ENCODE peak calls at places on chromosomes 11 and 22, in seven cellular contexts. One of them, this sample, is unnamed.

GRCh38 chr11:36449566-36450390 is 60.3 kb downstream of the TRAF6 start:
- DNase-seq in mammary epithelial cell: no peak
- DNase-seq in H9: peak
- DNase-seq in GM23248: peak
- DNase-seq in caudate nucleus: no peak
- DNase-seq in HL-60: no peak
- DNase-seq in transverse colon: no peak
- DNase-seq in this sample: no peak

GRCh38 chr11:112163875-112164521 is at the start of gene IL18:
- DNase-seq in mammary epithelial cell: no peak
- DNase-seq in H9: peak
- DNase-seq in GM23248: peak
- DNase-seq in caudate nucleus: no peak
- DNase-seq in HL-60: peak
- DNase-seq in transverse colon: peak
- DNase-seq in this sample: no peak

GRCh38 chr22:36727927-36728488 is 24.5 kb upstream of the CACNG2 start:
- DNase-seq in mammary epithelial cell: no peak
- DNase-seq in H9: peak
- DNase-seq in GM23248: no peak
- DNase-seq in caudate nucleus: no peak
- DNase-seq in HL-60: no peak
- DNase-seq in transverse colon: no peak
- DNase-seq in this sample: no peak

GRCh38 chr22:21032037-21032842 is at the start of gene SLC7A4:
- DNase-seq in mammary epithelial cell: no peak
- DNase-seq in H9: no peak
- DNase-seq in GM23248: no peak
- DNase-seq in caudate nucleus: no peak
- DNase-seq in HL-60: no peak
- DNase-seq in transverse colon: peak
- DNase-seq in this sample: no peak

GRCh38 chr11:119473226-119473625 is 50.3 kb upstream of the THY1 start:
- DNase-seq in mammary epithelial cell: no peak
- DNase-seq in H9: peak
- DNase-seq in GM23248: no peak
- DNase-seq in caudate nucleus: no peak
- DNase-seq in HL-60: no peak
- DNase-seq in transverse colon: no peak
- DNase-seq in this sample: no peak

GRCh38 chr11:102317768-102318103 is 452 bp downstream of the BIRC3 start:
- DNase-seq in mammary epithelial cell: no peak
- DNase-seq in H9: no peak
- DNase-seq in GM23248: no peak
- DNase-seq in caudate nucleus: no peak
- DNase-seq in HL-60: no peak
- DNase-seq in transverse colon: no peak
- DNase-seq in this sample: no peak

GRCh38 chr11:86145439-86146156 is 76.7 kb upstream of the PICALM start:
- DNase-seq in mammary epithelial cell: no peak
- DNase-seq in H9: no peak
- DNase-seq in GM23248: no peak
- DNase-seq in caudate nucleus: no peak
- DNase-seq in HL-60: no peak
- DNase-seq in transverse colon: no peak
- DNase-seq in this sample: no peak

GRCh38 chr11:71499546-71499945 is 27.5 kb upstream of the KRTAP5-7 start:
- DNase-seq in mammary epithelial cell: no peak
- DNase-seq in H9: no peak
- DNase-seq in GM23248: no peak
- DNase-seq in caudate nucleus: no peak
- DNase-seq in HL-60: no peak
- DNase-seq in transverse colon: no peak
- DNase-seq in this sample: no peak

GRCh38 chr11:20026629-20027545 is 133.4 kb downstream of the DBX1 start:
- DNase-seq in mammary epithelial cell: peak
- DNase-seq in H9: peak
- DNase-seq in GM23248: no peak
- DNase-seq in caudate nucleus: no peak
- DNase-seq in HL-60: no peak
- DNase-seq in transverse colon: no peak
- DNase-seq in this sample: no peak

GRCh38 chr11:8268530-8269461 is 5.1 kb upstream of the LMO1 start:
- DNase-seq in mammary epithelial cell: no peak
- DNase-seq in H9: no peak
- DNase-seq in GM23248: peak
- DNase-seq in caudate nucleus: no peak
- DNase-seq in HL-60: no peak
- DNase-seq in transverse colon: no peak
- DNase-seq in this sample: peak

GRCh38 chr11:11534981-11535380 is 86.8 kb downstream of the GALNT18 start:
- DNase-seq in mammary epithelial cell: no peak
- DNase-seq in H9: no peak
- DNase-seq in GM23248: peak
- DNase-seq in caudate nucleus: no peak
- DNase-seq in HL-60: no peak
- DNase-seq in transverse colon: no peak
- DNase-seq in this sample: no peak

GRCh38 chr11:110077318-110077717 is 15.9 kb upstream of the ZC3H12C start:
- DNase-seq in mammary epithelial cell: no peak
- DNase-seq in H9: no peak
- DNase-seq in GM23248: no peak
- DNase-seq in caudate nucleus: no peak
- DNase-seq in HL-60: no peak
- DNase-seq in transverse colon: no peak
- DNase-seq in this sample: no peak

GRCh38 chr11:110074499-110074898 is 18.7 kb upstream of the ZC3H12C start:
- DNase-seq in mammary epithelial cell: no peak
- DNase-seq in H9: no peak
- DNase-seq in GM23248: no peak
- DNase-seq in caudate nucleus: no peak
- DNase-seq in HL-60: no peak
- DNase-seq in transverse colon: no peak
- DNase-seq in this sample: no peak

GRCh38 chr11:110076388-110076965 is 16.7 kb upstream of the ZC3H12C start:
- DNase-seq in mammary epithelial cell: peak
- DNase-seq in H9: peak
- DNase-seq in GM23248: peak
- DNase-seq in caudate nucleus: no peak
- DNase-seq in HL-60: no peak
- DNase-seq in transverse colon: peak
- DNase-seq in this sample: no peak

GRCh38 chr11:110075822-110076208 is 17.4 kb upstream of the ZC3H12C start:
- DNase-seq in mammary epithelial cell: no peak
- DNase-seq in H9: no peak
- DNase-seq in GM23248: no peak
- DNase-seq in caudate nucleus: no peak
- DNase-seq in HL-60: no peak
- DNase-seq in transverse colon: no peak
- DNase-seq in this sample: no peak

GRCh38 chr11:110075087-110075821 is 17.9 kb upstream of the ZC3H12C start:
- DNase-seq in mammary epithelial cell: no peak
- DNase-seq in H9: no peak
- DNase-seq in GM23248: no peak
- DNase-seq in caudate nucleus: no peak
- DNase-seq in HL-60: no peak
- DNase-seq in transverse colon: no peak
- DNase-seq in this sample: no peak
- H3K27ac ChIP-seq in mammary epithelial cell: no peak
- H3K27ac ChIP-seq in H9: no peak
- H3K27ac ChIP-seq in GM23248: no peak
- H3K27ac ChIP-seq in caudate nucleus: no peak
- H3K27ac ChIP-seq in HL-60: no peak
- H3K27ac ChIP-seq in transverse colon: peak
- H3K27ac ChIP-seq in this sample: no peak

GRCh38 chr11:75720639-75721038 is 3.0 kb downstream of the MOGAT2 start:
- DNase-seq in mammary epithelial cell: no peak
- DNase-seq in H9: no peak
- DNase-seq in GM23248: no peak
- DNase-seq in caudate nucleus: no peak
- DNase-seq in HL-60: no peak
- DNase-seq in transverse colon: no peak
- DNase-seq in this sample: no peak

GRCh38 chr11:75719639-75720239 is 2.1 kb downstream of the MOGAT2 start:
- DNase-seq in mammary epithelial cell: no peak
- DNase-seq in H9: no peak
- DNase-seq in GM23248: no peak
- DNase-seq in caudate nucleus: no peak
- DNase-seq in HL-60: no peak
- DNase-seq in transverse colon: peak
- DNase-seq in this sample: no peak

GRCh38 chr11:75717608-75718403 is at the start of gene MOGAT2:
- DNase-seq in mammary epithelial cell: no peak
- DNase-seq in H9: no peak
- DNase-seq in GM23248: no peak
- DNase-seq in caudate nucleus: no peak
- DNase-seq in HL-60: no peak
- DNase-seq in transverse colon: peak
- DNase-seq in this sample: no peak

GRCh38 chr11:75718406-75719088 is 909 bp downstream of the MOGAT2 start:
- DNase-seq in mammary epithelial cell: no peak
- DNase-seq in H9: no peak
- DNase-seq in GM23248: no peak
- DNase-seq in caudate nucleus: no peak
- DNase-seq in HL-60: no peak
- DNase-seq in transverse colon: no peak
- DNase-seq in this sample: no peak

GRCh38 chr11:75719089-75719638 is 1.5 kb downstream of the MOGAT2 start:
- DNase-seq in mammary epithelial cell: no peak
- DNase-seq in H9: no peak
- DNase-seq in GM23248: no peak
- DNase-seq in caudate nucleus: no peak
- DNase-seq in HL-60: no peak
- DNase-seq in transverse colon: peak
- DNase-seq in this sample: no peak
- H3K27ac ChIP-seq in mammary epithelial cell: no peak
- H3K27ac ChIP-seq in H9: no peak
- H3K27ac ChIP-seq in GM23248: no peak
- H3K27ac ChIP-seq in caudate nucleus: no peak
- H3K27ac ChIP-seq in HL-60: no peak
- H3K27ac ChIP-seq in transverse colon: peak
- H3K27ac ChIP-seq in this sample: no peak

GRCh38 chr11:66882540-66882939 is 25.7 kb downstream of the LRFN4 start:
- DNase-seq in mammary epithelial cell: no peak
- DNase-seq in H9: no peak
- DNase-seq in GM23248: no peak
- DNase-seq in caudate nucleus: no peak
- DNase-seq in HL-60: no peak
- DNase-seq in transverse colon: no peak
- DNase-seq in this sample: no peak

GRCh38 chr11:66881436-66881835 is 24.6 kb downstream of the LRFN4 start:
- DNase-seq in mammary epithelial cell: no peak
- DNase-seq in H9: no peak
- DNase-seq in GM23248: no peak
- DNase-seq in caudate nucleus: no peak
- DNase-seq in HL-60: no peak
- DNase-seq in transverse colon: no peak
- DNase-seq in this sample: no peak

GRCh38 chr11:66880484-66881211 is 23.8 kb downstream of the LRFN4 start:
- DNase-seq in mammary epithelial cell: peak
- DNase-seq in H9: peak
- DNase-seq in GM23248: no peak
- DNase-seq in caudate nucleus: peak
- DNase-seq in HL-60: no peak
- DNase-seq in transverse colon: no peak
- DNase-seq in this sample: no peak

GRCh38 chr11:66883021-66883968 is 26.4 kb downstream of the LRFN4 start:
- DNase-seq in mammary epithelial cell: peak
- DNase-seq in H9: peak
- DNase-seq in GM23248: peak
- DNase-seq in caudate nucleus: peak
- DNase-seq in HL-60: peak
- DNase-seq in transverse colon: peak
- DNase-seq in this sample: peak

GRCh38 chr11:66881927-66882452 is 25.1 kb downstream of the LRFN4 start:
- DNase-seq in mammary epithelial cell: no peak
- DNase-seq in H9: no peak
- DNase-seq in GM23248: no peak
- DNase-seq in caudate nucleus: no peak
- DNase-seq in HL-60: no peak
- DNase-seq in transverse colon: no peak
- DNase-seq in this sample: no peak
- H3K27ac ChIP-seq in mammary epithelial cell: no peak
- H3K27ac ChIP-seq in H9: no peak
- H3K27ac ChIP-seq in GM23248: no peak
- H3K27ac ChIP-seq in caudate nucleus: peak
- H3K27ac ChIP-seq in HL-60: no peak
- H3K27ac ChIP-seq in transverse colon: no peak
- H3K27ac ChIP-seq in this sample: no peak

GRCh38 chr22:35537252-35537651 is 3.4 kb upstream of the RASD2 start:
- DNase-seq in mammary epithelial cell: no peak
- DNase-seq in H9: no peak
- DNase-seq in GM23248: no peak
- DNase-seq in caudate nucleus: no peak
- DNase-seq in HL-60: no peak
- DNase-seq in transverse colon: no peak
- DNase-seq in this sample: no peak
- H3K27ac ChIP-seq in mammary epithelial cell: no peak
- H3K27ac ChIP-seq in H9: no peak
- H3K27ac ChIP-seq in GM23248: no peak
- H3K27ac ChIP-seq in caudate nucleus: no peak
- H3K27ac ChIP-seq in HL-60: peak
- H3K27ac ChIP-seq in transverse colon: no peak
- H3K27ac ChIP-seq in this sample: no peak

DNA sequence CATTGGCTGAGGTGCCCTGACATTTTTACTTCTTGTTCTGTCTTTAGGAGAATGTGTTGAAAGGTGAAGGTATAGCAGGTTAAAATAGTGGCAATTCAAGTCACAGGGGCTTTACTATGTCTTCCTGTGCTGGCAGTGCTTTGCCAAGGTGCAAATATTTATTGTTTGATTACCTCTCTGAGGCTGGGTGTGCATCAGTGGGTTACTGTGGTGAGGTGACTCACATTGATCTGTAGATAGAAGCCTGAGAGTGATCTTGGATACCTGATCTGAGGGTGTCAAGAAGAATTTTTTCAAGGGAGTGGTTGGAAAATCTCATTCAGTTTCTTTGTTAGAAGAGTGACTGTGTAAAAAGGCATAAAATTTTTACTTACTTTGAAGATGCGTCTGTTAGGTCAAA is 90.0 kb downstream of the ARHGAP42 start:
- DNase-seq in mammary epithelial cell: peak
- DNase-seq in H9: no peak
- DNase-seq in GM23248: no peak
- DNase-seq in caudate nucleus: no peak
- DNase-seq in HL-60: no peak
- DNase-seq in transverse colon: peak
- DNase-seq in this sample: no peak
- H3K27ac ChIP-seq in mammary epithelial cell: peak
- H3K27ac ChIP-seq in H9: no peak
- H3K27ac ChIP-seq in GM23248: no peak
- H3K27ac ChIP-seq in caudate nucleus: no peak
- H3K27ac ChIP-seq in HL-60: no peak
- H3K27ac ChIP-seq in transverse colon: peak
- H3K27ac ChIP-seq in this sample: no peak

GRCh38 chr22:49492756-49493251 is 334.9 kb downstream of the BRD1 start:
- DNase-seq in mammary epithelial cell: no peak
- DNase-seq in H9: no peak
- DNase-seq in GM23248: no peak
- DNase-seq in caudate nucleus: no peak
- DNase-seq in HL-60: no peak
- DNase-seq in transverse colon: no peak
- DNase-seq in this sample: no peak
- H3K27ac ChIP-seq in mammary epithelial cell: no peak
- H3K27ac ChIP-seq in H9: no peak
- H3K27ac ChIP-seq in GM23248: no peak
- H3K27ac ChIP-seq in caudate nucleus: no peak
- H3K27ac ChIP-seq in HL-60: no peak
- H3K27ac ChIP-seq in transverse colon: no peak
- H3K27ac ChIP-seq in this sample: no peak

GRCh38 chr11:61347916-61348461 is 13.7 kb downstream of the CYB561A3 start:
- DNase-seq in mammary epithelial cell: no peak
- DNase-seq in H9: no peak
- DNase-seq in GM23248: no peak
- DNase-seq in caudate nucleus: no peak
- DNase-seq in HL-60: peak
- DNase-seq in transverse colon: no peak
- DNase-seq in this sample: no peak
- H3K27ac ChIP-seq in mammary epithelial cell: no peak
- H3K27ac ChIP-seq in H9: no peak
- H3K27ac ChIP-seq in GM23248: no peak
- H3K27ac ChIP-seq in caudate nucleus: no peak
- H3K27ac ChIP-seq in HL-60: peak
- H3K27ac ChIP-seq in transverse colon: no peak
- H3K27ac ChIP-seq in this sample: no peak